ENCODE peak calls at places on chromosome 12, in ten cellular contexts. One of them, this sample, is unnamed.

GRCh38 chr12:54300732-54301427 is at the start of gene NFE2:
- DNase-seq in spleen: peak
- DNase-seq in activated CD8-positive, alpha-beta memory T cell treated with anti-CD3 and anti-CD28 coated beads, Interleukin-2, amount 50 U/mL, for 48 hours: peak
- DNase-seq in GM03348: peak
- DNase-seq in NCI-H2171 treated with DMSO at 0.1 percent for 48 hours: no peak
- DNase-seq in stimulated activated naive CD8-positive, alpha-beta T cell treated with anti-CD3 and anti-CD28 coated beads, Interleukin-15, Interleukin-2, amounts not matched to agents 100 U/mL and 50 U/mL, for 24 hours: peak
- DNase-seq in amniotic epithelial cell: peak
- DNase-seq in myocyte: peak
- DNase-seq in HT-29: peak
- DNase-seq in pancreas: peak
- DNase-seq in this sample: peak

GRCh38 chr12:65667932-65668331 is 156.4 kb upstream of the HMGA2 start:
- DNase-seq in spleen: no peak
- DNase-seq in activated CD8-positive, alpha-beta memory T cell treated with anti-CD3 and anti-CD28 coated beads, Interleukin-2, amount 50 U/mL, for 48 hours: no peak
- DNase-seq in GM03348: no peak
- DNase-seq in NCI-H2171 treated with DMSO at 0.1 percent for 48 hours: no peak
- DNase-seq in stimulated activated naive CD8-positive, alpha-beta T cell treated with anti-CD3 and anti-CD28 coated beads, Interleukin-15, Interleukin-2, amounts not matched to agents 100 U/mL and 50 U/mL, for 24 hours: no peak
- DNase-seq in amniotic epithelial cell: peak
- DNase-seq in myocyte: peak
- DNase-seq in HT-29: no peak
- DNase-seq in pancreas: no peak
- DNase-seq in this sample: no peak

GRCh38 chr12:124094733-124095132 is 121.7 kb downstream of the ZNF664 start:
- DNase-seq in spleen: no peak
- DNase-seq in activated CD8-positive, alpha-beta memory T cell treated with anti-CD3 and anti-CD28 coated beads, Interleukin-2, amount 50 U/mL, for 48 hours: no peak
- DNase-seq in GM03348: no peak
- DNase-seq in NCI-H2171 treated with DMSO at 0.1 percent for 48 hours: peak
- DNase-seq in stimulated activated naive CD8-positive, alpha-beta T cell treated with anti-CD3 and anti-CD28 coated beads, Interleukin-15, Interleukin-2, amounts not matched to agents 100 U/mL and 50 U/mL, for 24 hours: no peak
- DNase-seq in amniotic epithelial cell: no peak
- DNase-seq in myocyte: no peak
- DNase-seq in HT-29: no peak
- DNase-seq in pancreas: no peak
- DNase-seq in this sample: peak

GRCh38 chr12:127926004-127926403 is 341.0 kb upstream of the TMEM132C start:
- DNase-seq in spleen: no peak
- DNase-seq in activated CD8-positive, alpha-beta memory T cell treated with anti-CD3 and anti-CD28 coated beads, Interleukin-2, amount 50 U/mL, for 48 hours: no peak
- DNase-seq in GM03348: peak
- DNase-seq in NCI-H2171 treated with DMSO at 0.1 percent for 48 hours: peak
- DNase-seq in stimulated activated naive CD8-positive, alpha-beta T cell treated with anti-CD3 and anti-CD28 coated beads, Interleukin-15, Interleukin-2, amounts not matched to agents 100 U/mL and 50 U/mL, for 24 hours: no peak
- DNase-seq in amniotic epithelial cell: no peak
- DNase-seq in myocyte: peak
- DNase-seq in HT-29: peak
- DNase-seq in pancreas: no peak
- DNase-seq in this sample: no peak

GRCh38 chr12:11705010-11705409 is 55.5 kb downstream of the ETV6 start:
- DNase-seq in spleen: no peak
- DNase-seq in activated CD8-positive, alpha-beta memory T cell treated with anti-CD3 and anti-CD28 coated beads, Interleukin-2, amount 50 U/mL, for 48 hours: no peak
- DNase-seq in GM03348: peak
- DNase-seq in NCI-H2171 treated with DMSO at 0.1 percent for 48 hours: no peak
- DNase-seq in stimulated activated naive CD8-positive, alpha-beta T cell treated with anti-CD3 and anti-CD28 coated beads, Interleukin-15, Interleukin-2, amounts not matched to agents 100 U/mL and 50 U/mL, for 24 hours: no peak
- DNase-seq in amniotic epithelial cell: peak
- DNase-seq in myocyte: peak
- DNase-seq in HT-29: no peak
- DNase-seq in pancreas: no peak
- DNase-seq in this sample: no peak

GRCh38 chr12:14810953-14811483 is 3.0 kb downstream of the SMCO3 start:
- DNase-seq in spleen: no peak
- DNase-seq in activated CD8-positive, alpha-beta memory T cell treated with anti-CD3 and anti-CD28 coated beads, Interleukin-2, amount 50 U/mL, for 48 hours: no peak
- DNase-seq in GM03348: peak
- DNase-seq in NCI-H2171 treated with DMSO at 0.1 percent for 48 hours: peak
- DNase-seq in stimulated activated naive CD8-positive, alpha-beta T cell treated with anti-CD3 and anti-CD28 coated beads, Interleukin-15, Interleukin-2, amounts not matched to agents 100 U/mL and 50 U/mL, for 24 hours: no peak
- DNase-seq in amniotic epithelial cell: peak
- DNase-seq in myocyte: peak
- DNase-seq in HT-29: peak
- DNase-seq in pancreas: no peak
- DNase-seq in this sample: no peak

GRCh38 chr12:91100901-91101300 is 10.4 kb downstream of the LUM start:
- DNase-seq in spleen: no peak
- DNase-seq in activated CD8-positive, alpha-beta memory T cell treated with anti-CD3 and anti-CD28 coated beads, Interleukin-2, amount 50 U/mL, for 48 hours: no peak
- DNase-seq in GM03348: no peak
- DNase-seq in NCI-H2171 treated with DMSO at 0.1 percent for 48 hours: no peak
- DNase-seq in stimulated activated naive CD8-positive, alpha-beta T cell treated with anti-CD3 and anti-CD28 coated beads, Interleukin-15, Interleukin-2, amounts not matched to agents 100 U/mL and 50 U/mL, for 24 hours: no peak
- DNase-seq in amniotic epithelial cell: peak
- DNase-seq in myocyte: no peak
- DNase-seq in HT-29: no peak
- DNase-seq in pancreas: no peak
- DNase-seq in this sample: no peak

GRCh38 chr12:52524241-52524897 is 4.2 kb upstream of the KRT5 start:
- DNase-seq in spleen: no peak
- DNase-seq in activated CD8-positive, alpha-beta memory T cell treated with anti-CD3 and anti-CD28 coated beads, Interleukin-2, amount 50 U/mL, for 48 hours: peak
- DNase-seq in GM03348: no peak
- DNase-seq in NCI-H2171 treated with DMSO at 0.1 percent for 48 hours: no peak
- DNase-seq in stimulated activated naive CD8-positive, alpha-beta T cell treated with anti-CD3 and anti-CD28 coated beads, Interleukin-15, Interleukin-2, amounts not matched to agents 100 U/mL and 50 U/mL, for 24 hours: no peak
- DNase-seq in amniotic epithelial cell: no peak
- DNase-seq in myocyte: no peak
- DNase-seq in HT-29: no peak
- DNase-seq in pancreas: no peak
- DNase-seq in this sample: no peak

GRCh38 chr12:89244536-89244935 is 107.8 kb downstream of the DUSP6 start:
- DNase-seq in spleen: no peak
- DNase-seq in activated CD8-positive, alpha-beta memory T cell treated with anti-CD3 and anti-CD28 coated beads, Interleukin-2, amount 50 U/mL, for 48 hours: no peak
- DNase-seq in GM03348: peak
- DNase-seq in NCI-H2171 treated with DMSO at 0.1 percent for 48 hours: no peak
- DNase-seq in stimulated activated naive CD8-positive, alpha-beta T cell treated with anti-CD3 and anti-CD28 coated beads, Interleukin-15, Interleukin-2, amounts not matched to agents 100 U/mL and 50 U/mL, for 24 hours: peak
- DNase-seq in amniotic epithelial cell: peak
- DNase-seq in myocyte: no peak
- DNase-seq in HT-29: no peak
- DNase-seq in pancreas: no peak
- DNase-seq in this sample: no peak

This sample was measured in posterior vena cava.